ENCODE peak calls at places on chromosomes 12 and 14, in five cellular contexts. B is astrocyte, N is pancreas, W is transverse colon, D is lung. Y is an unnamed sample.

GRCh38 chr14:92724516-92725340 is 23.7 kb downstream of the LGMN start:
- DNase-seq in B (no peak), N (no peak), W (peak), D (peak), Y (no peak)

GRCh38 chr14:101588990-101589389 is 27.7 kb downstream of the DIO3 start:
- DNase-seq in B (peak), N (peak), W (no peak), D (no peak), Y (no peak)

GRCh38 chr12:31234955-31235867 is 90.7 kb downstream of the SINHCAF start:
- DNase-seq in B (peak), N (peak), W (peak), D (no peak), Y (no peak)

GRCh38 chr12:18281941-18282340 is 20.6 kb downstream of the PIK3C2G start:
- DNase-seq in B (peak), N (no peak), W (no peak), D (no peak), Y (no peak)

GRCh38 chr14:64865992-64866391 is 13.7 kb downstream of the SPTB start:
- DNase-seq in B (no peak), N (no peak), W (no peak), D (no peak), Y (no peak)

GRCh38 chr14:58465425-58465824 is 37.9 kb downstream of the KIAA0586 start:
- DNase-seq in B (peak), N (no peak), W (no peak), D (no peak), Y (no peak)

GRCh38 chr14:31139301-31139847 is 68.2 kb downstream of the HECTD1 start:
- DNase-seq in B (no peak), N (no peak), W (no peak), D (no peak), Y (no peak)

GRCh38 chr14:61472025-61472672 is 150.8 kb downstream of the PRKCH start:
- DNase-seq in B (peak), N (no peak), W (no peak), D (peak), Y (no peak)

GRCh38 chr14:52948836-52949235 is 2.0 kb downstream of the FERMT2 start:
- DNase-seq in B (no peak), N (no peak), W (no peak), D (no peak), Y (no peak)

GRCh38 chr12:64890873-64891468 is 66.5 kb downstream of the TBC1D30 start:
- DNase-seq in B (peak), N (no peak), W (no peak), D (no peak), Y (no peak)

GRCh38 chr14:39988939-39989338 is 556.7 kb upstream of the FBXO33 start:
- DNase-seq in B (peak), N (no peak), W (no peak), D (no peak), Y (no peak)

GRCh38 chr14:80844872-80845271 is 96.7 kb downstream of the CEP128 start:
- DNase-seq in B (no peak), N (no peak), W (no peak), D (no peak), Y (no peak)

GRCh38 chr12:109618091-109618490 is 44.5 kb downstream of the MVK start:
- DNase-seq in B (no peak), N (no peak), W (no peak), D (no peak), Y (no peak)

GRCh38 chr14:38723954-38724353 is 379.1 kb downstream of the SEC23A start:
- DNase-seq in B (peak), N (no peak), W (no peak), D (no peak), Y (no peak)

GRCh38 chr12:9064201-9064814 is 51.4 kb downstream of the A2M start:
- DNase-seq in B (peak), N (peak), W (peak), D (peak), Y (peak)

GRCh38 chr14:64496764-64497163 is 6.9 kb downstream of the ZBTB25 start:
- DNase-seq in B (no peak), N (no peak), W (no peak), D (no peak), Y (no peak)

GRCh38 chr12:26523708-26524150 is 309.3 kb downstream of the ITPR2 start:
- DNase-seq in B (peak), N (peak), W (peak), D (peak), Y (peak)

GRCh38 chr12:117438809-117439208 is 77.4 kb upstream of the NOS1 start:
- DNase-seq in B (no peak), N (no peak), W (no peak), D (no peak), Y (no peak)

GRCh38 chr14:55780156-55780946 is 200.3 kb downstream of the KTN1 start:
- DNase-seq in B (peak), N (no peak), W (no peak), D (peak), Y (peak)

GRCh38 chr14:37417151-37417550 is 177.9 kb downstream of the FOXA1 start:
- DNase-seq in B (no peak), N (no peak), W (no peak), D (no peak), Y (no peak)

GRCh38 chr12:28611115-28611435 is 420.8 kb downstream of the CCDC91 start:
- DNase-seq in B (peak), N (no peak), W (no peak), D (no peak), Y (no peak)

GRCh38 chr14:69685217-69685616 is 73.8 kb downstream of the SUSD6 start:
- DNase-seq in B (peak), N (no peak), W (no peak), D (no peak), Y (no peak)

GRCh38 chr14:90675399-90675798 is 140.8 kb downstream of the TTC7B start:
- DNase-seq in B (peak), N (no peak), W (no peak), D (no peak), Y (peak)

GRCh38 chr14:85531594-85532391 is 1.8 kb downstream of the FLRT2 start:
- DNase-seq in B (peak), N (peak), W (no peak), D (peak), Y (peak)

DNA sequence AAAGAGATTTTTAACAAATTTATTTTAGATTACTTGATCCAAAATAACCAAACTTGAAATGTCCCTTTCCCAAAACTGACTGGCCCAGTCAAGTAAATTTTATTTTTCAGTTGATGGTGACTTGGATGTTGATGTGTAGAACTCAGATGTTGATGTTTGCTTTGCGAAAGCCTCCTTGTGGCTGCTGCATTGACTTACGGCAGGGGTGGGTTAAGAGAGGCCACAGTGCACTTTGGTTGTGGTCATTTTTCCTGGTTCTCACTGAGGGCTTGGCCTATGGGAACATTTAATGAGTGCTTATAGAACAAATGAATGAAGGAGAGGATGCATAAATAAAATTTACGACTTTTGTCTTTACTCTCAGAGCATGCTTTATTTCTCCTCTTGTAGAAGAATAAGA is 52.6 kb downstream of the SLCO1B3 start:
- DNase-seq in B (no peak), N (no peak), W (no peak), D (no peak), Y (no peak)
- TF ChIP-seq CTCF in B (no peak), N (no peak), W (no peak), D (no peak), Y (no peak)

DNA sequence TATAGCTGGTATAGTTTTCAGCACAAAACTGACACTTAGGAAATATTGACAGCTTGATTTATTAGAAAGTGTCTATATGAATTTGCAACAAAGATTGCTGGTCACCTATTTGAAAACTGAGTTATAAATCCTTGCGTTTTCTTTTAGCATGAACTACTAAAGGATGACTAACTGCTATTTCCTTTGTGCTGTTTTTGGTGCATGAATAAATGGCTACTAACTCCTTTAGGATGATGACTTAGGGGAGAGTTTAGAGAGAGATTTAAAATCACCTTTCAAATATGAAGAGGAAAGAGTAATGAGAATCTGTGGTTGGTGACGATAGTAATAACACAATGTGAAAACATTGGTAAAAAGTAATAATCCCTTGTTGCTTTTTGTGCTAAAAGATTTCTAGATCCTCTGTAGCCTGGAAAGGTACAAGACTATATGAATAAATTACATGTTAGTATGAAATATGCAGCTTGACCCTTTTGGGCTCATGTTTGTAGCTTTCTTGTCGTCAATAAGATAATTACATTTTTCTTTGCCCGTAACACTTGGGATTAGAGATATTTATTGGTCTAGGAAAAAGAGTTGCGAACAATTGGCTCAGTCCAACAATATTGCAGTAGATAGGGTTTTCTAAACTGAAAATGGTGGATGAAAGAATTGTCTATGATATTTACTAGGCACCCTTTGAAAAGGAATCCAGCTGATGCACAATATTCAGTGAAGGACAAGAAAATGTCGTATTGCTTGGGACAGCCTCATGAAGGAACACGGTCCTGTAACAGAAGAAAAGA is 453.0 kb downstream of the ADAMTS20 start:
- DNase-seq in B (peak), N (no peak), W (no peak), D (no peak), Y (no peak)
- H3K27ac ChIP-seq in B (no peak), N (no peak), W (no peak), D (no peak), Y (no peak)

DNA sequence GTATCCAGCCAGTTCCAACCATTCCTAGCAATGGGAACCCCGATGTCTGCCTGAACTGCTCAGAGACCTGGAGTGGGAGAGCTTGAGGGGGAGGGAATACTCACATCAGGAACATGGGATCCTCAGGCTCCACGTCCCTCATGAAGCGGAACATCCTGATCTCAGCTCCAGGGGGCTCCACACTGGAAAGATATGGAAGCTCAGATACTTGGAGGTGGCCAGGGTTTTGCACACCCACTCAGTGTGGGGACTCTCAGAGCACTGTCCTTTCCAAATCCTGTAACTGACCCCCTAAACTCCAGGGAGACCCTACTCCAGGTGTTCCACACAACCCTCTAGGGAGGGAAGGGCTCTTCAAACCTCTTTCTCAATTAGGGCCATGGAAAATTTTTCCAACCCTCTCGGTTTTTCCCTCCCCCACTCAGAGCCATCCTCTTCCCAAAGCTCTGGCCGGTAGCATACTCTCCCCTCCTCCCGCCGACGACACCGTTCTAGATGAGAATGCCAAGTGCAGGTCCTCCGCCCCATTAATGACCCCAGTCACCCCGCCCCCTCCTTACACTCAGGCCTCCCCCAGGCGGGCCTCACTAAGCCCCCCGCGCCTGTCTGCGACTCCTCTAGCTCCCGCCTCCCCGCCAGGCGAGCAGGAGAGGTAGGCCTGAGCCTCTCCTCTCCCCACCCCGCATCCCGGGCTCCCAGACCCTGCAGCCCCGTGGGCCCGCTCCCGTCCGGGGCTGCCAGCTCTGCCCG is 585 bp downstream of the MLF2 start:
- DNase-seq in B (peak), N (no peak), W (peak), D (peak), Y (no peak)
- TF ChIP-seq CTCF in B (peak), N (no peak), W (peak), D (no peak), Y (peak)

GRCh38 chr14:95496111-95496681 is 20.3 kb downstream of the SYNE3 start:
- DNase-seq in B (peak), N (no peak), W (no peak), D (no peak), Y (no peak)
- H3K27ac ChIP-seq in B (no peak), N (no peak), W (peak), D (no peak), Y (no peak)

GRCh38 chr12:94872007-94872653 is 131.4 kb downstream of the NDUFA12 start:
- DNase-seq in B (no peak), N (no peak), W (no peak), D (no peak), Y (no peak)

GRCh38 chr12:94874086-94874985 is 129.2 kb downstream of the NDUFA12 start:
- DNase-seq in B (no peak), N (no peak), W (no peak), D (no peak), Y (no peak)

GRCh38 chr12:94872671-94873367 is 130.7 kb downstream of the NDUFA12 start:
- DNase-seq in B (no peak), N (no peak), W (no peak), D (no peak), Y (peak)

GRCh38 chr12:94874986-94875312 is 128.5 kb downstream of the NDUFA12 start:
- DNase-seq in B (no peak), N (no peak), W (no peak), D (no peak), Y (no peak)

GRCh38 chr12:94873368-94874085 is 130.0 kb downstream of the NDUFA12 start:
- DNase-seq in B (no peak), N (peak), W (peak), D (no peak), Y (peak)
- TF ChIP-seq CTCF in B (no peak), N (no peak), W (no peak), D (no peak), Y (no peak)

GRCh38 chr12:1083888-1084262 is 92.9 kb downstream of the ERC1 start:
- DNase-seq in B (peak), N (no peak), W (no peak), D (no peak), Y (no peak)

GRCh38 chr12:1078002-1078401 is 87.0 kb downstream of the ERC1 start:
- DNase-seq in B (no peak), N (no peak), W (no peak), D (no peak), Y (no peak)

GRCh38 chr12:1080520-1081223 is 89.6 kb downstream of the ERC1 start:
- DNase-seq in B (no peak), N (no peak), W (no peak), D (no peak), Y (no peak)

DNA sequence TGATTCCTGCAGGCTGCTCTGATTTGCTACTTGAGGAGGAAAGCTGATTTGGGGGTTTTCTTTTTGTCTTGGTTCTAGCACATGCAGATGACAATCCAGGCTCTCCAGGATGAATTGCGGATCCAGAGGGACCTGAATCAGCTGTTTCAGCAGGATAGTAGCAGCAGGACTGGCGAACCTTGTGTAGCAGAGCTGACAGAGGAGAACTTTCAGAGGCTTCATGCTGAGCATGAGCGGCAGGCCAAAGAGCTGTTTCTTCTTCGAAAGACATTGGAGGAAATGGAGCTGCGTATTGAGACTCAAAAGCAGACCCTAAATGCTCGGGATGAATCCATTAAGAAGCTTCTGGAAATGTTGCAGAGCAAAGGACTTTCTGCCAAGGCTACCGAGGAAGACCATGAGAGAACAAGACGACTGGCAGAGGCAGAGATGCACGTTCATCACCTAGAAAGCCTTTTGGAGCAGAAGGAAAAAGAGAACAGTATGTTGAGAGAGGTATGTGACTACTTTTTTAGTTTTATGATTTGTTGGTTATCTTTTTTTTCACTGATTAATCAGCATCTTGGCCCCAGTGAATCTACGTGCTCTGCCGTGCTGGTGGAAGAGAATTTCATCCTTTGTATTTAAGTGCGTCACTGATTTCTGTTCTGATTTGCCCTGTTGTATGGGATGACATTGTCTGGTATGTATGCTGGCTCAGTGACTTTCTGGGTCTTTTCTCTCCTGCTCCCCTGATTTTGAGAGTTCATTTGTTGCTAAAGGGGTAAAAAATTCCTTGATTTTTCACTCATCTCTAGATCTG is 92.3 kb downstream of the ERC1 start:
- DNase-seq in B (peak), N (no peak), W (no peak), D (no peak), Y (no peak)
- H3K27ac ChIP-seq in B (peak), N (peak), W (peak), D (no peak), Y (peak)

Y was measured in psoas muscle.